ENCODE peak calls at places on chromosomes 3 and 15, in four cellular contexts. One of them, this sample, is unnamed.
A peak's percentile ranks its signal among the peaks of the same experiment; 100 is the strongest.

GRCh38 chr3:146117406-146118285 is 43.3 kb downstream of the PLOD2 start:
- DNase-seq in testis: no peak
- DNase-seq in OCI-LY7: no peak
- DNase-seq in AG10803: peak; percentile 92
- DNase-seq in this sample: peak; percentile 86

GRCh38 chr15:57333487-57333886 is 42.8 kb upstream of the CGNL1 start:
- DNase-seq in testis: no peak
- DNase-seq in OCI-LY7: no peak
- DNase-seq in AG10803: peak; percentile 32
- DNase-seq in this sample: no peak

GRCh38 chr15:100948430-100948762 is 29.2 kb downstream of the LRRK1 start:
- DNase-seq in testis: no peak
- DNase-seq in OCI-LY7: no peak
- DNase-seq in AG10803: no peak
- DNase-seq in this sample: no peak

GRCh38 chr15:43974852-43975251 is 148.1 kb downstream of the WDR76 start:
- DNase-seq in testis: no peak
- DNase-seq in OCI-LY7: peak; percentile 29
- DNase-seq in AG10803: no peak
- DNase-seq in this sample: no peak

GRCh38 chr3:107414325-107414964 is 37.2 kb downstream of the CCDC54 start:
- DNase-seq in testis: no peak
- DNase-seq in OCI-LY7: no peak
- DNase-seq in AG10803: no peak
- DNase-seq in this sample: no peak

GRCh38 chr3:34947849-34948248 is 691.5 kb upstream of the ARPP21 start:
- DNase-seq in testis: no peak
- DNase-seq in OCI-LY7: no peak
- DNase-seq in AG10803: peak; percentile 26
- DNase-seq in this sample: no peak

GRCh38 chr3:11226042-11226370 is 46.2 kb upstream of the ATG7 start:
- DNase-seq in testis: no peak
- DNase-seq in OCI-LY7: no peak
- DNase-seq in AG10803: no peak
- DNase-seq in this sample: no peak

GRCh38 chr3:140905557-140905956 is 36.1 kb upstream of the SLC25A36 start:
- DNase-seq in testis: no peak
- DNase-seq in OCI-LY7: no peak
- DNase-seq in AG10803: no peak
- DNase-seq in this sample: no peak

GRCh38 chr3:64053581-64053980 is 30.3 kb upstream of the PSMD6 start:
- DNase-seq in testis: no peak
- DNase-seq in OCI-LY7: no peak
- DNase-seq in AG10803: no peak
- DNase-seq in this sample: no peak

GRCh38 chr15:69075467-69075866 is 61.0 kb downstream of the NOX5 start:
- DNase-seq in testis: no peak
- DNase-seq in OCI-LY7: no peak
- DNase-seq in AG10803: no peak
- DNase-seq in this sample: no peak

GRCh38 chr3:189572249-189572648 is 58.9 kb upstream of the TP63 start:
- DNase-seq in testis: no peak
- DNase-seq in OCI-LY7: no peak
- DNase-seq in AG10803: peak; percentile 61
- DNase-seq in this sample: no peak

GRCh38 chr3:18346097-18346496 is 79.0 kb downstream of the SATB1 start:
- DNase-seq in testis: no peak
- DNase-seq in OCI-LY7: no peak
- DNase-seq in AG10803: no peak
- DNase-seq in this sample: no peak

GRCh38 chr3:191176038-191176437 is 23.0 kb upstream of the OSTN start:
- DNase-seq in testis: no peak
- DNase-seq in OCI-LY7: no peak
- DNase-seq in AG10803: no peak
- DNase-seq in this sample: no peak

GRCh38 chr3:191170097-191170496 is 28.9 kb upstream of the OSTN start:
- DNase-seq in testis: no peak
- DNase-seq in OCI-LY7: peak; percentile 29
- DNase-seq in AG10803: no peak
- DNase-seq in this sample: no peak

DNA sequence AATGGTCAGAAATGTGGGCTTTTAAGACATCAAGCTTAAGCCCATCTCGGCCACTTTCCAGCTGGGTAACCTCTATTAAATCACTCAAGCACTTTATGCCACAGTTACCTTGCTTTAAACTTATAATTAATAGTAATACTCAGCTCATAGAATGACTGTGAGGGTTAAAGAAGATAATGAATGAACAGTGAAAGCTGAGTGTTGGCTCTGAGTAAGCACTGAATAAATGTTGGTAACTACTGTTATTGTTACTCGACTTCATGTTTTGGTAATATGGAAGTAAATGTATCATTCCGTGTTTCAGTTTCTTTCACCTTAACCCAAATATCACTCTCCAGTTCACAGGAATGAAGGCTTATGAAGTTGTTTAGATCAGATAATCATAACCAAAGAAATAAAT is 23.9 kb upstream of the OSTN start:
- DNase-seq in testis: no peak
- DNase-seq in OCI-LY7: no peak
- DNase-seq in AG10803: no peak
- DNase-seq in this sample: no peak
- H3K4me3 ChIP-seq in testis: no peak overlapping the region
- H3K4me3 ChIP-seq in OCI-LY7: no peak overlapping the region
- H3K4me3 ChIP-seq in AG10803: no peak overlapping the region
- H3K4me3 ChIP-seq in this sample: no peak overlapping the region

DNA sequence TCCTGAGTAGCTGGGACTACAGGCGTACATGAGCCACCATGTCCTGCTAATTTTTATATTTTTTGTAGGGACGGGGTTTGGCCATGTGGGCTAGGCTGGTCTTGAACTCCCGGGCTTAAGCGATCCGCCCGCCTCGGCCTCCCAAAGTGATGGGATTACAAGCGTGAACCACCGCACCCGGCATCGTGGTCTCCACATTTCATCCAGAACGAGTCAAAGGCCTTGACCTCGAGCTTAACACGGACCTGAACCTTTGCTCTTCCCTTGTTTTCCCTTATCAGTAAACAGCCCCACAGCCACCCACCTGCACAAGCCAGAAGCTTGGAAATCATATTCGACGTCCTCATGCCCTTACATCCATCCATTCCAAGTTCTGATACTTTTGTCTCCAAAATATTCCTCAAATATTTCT is 1.3 kb upstream of the PTPN23 start:
- DNase-seq in testis: no peak
- DNase-seq in OCI-LY7: no peak
- DNase-seq in AG10803: no peak
- DNase-seq in this sample: no peak
- H3K4me3 ChIP-seq in testis: peak overlapping the region; percentile 89
- H3K4me3 ChIP-seq in OCI-LY7: peak overlapping the region; percentile 75
- H3K4me3 ChIP-seq in AG10803: peak overlapping the region; percentile 98
- H3K4me3 ChIP-seq in this sample: peak overlapping the region; percentile 98

DNA sequence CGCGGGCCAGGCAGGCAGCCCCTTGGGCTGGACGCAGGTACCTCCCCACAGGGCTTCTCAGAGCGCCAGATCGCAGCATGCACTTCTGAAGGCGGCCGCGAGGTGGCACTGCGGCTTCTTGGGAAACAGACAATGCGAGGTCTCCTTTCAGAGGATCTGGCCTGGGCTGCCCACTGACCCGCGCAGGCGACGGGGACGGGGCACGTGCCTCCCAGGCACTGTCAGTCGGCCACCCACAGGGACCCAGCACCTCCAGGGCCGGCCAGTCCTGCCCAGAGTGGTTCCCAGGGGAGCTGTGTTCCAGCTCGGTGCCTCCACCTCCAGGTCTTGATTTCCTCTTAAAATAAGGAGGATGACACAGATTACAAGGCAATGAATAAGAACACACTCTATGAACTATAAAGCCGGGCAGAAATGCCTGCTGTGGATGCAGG is 24.4 kb upstream of the TXNRD3 start:
- DNase-seq in testis: peak; percentile 94
- DNase-seq in OCI-LY7: peak; percentile 74
- DNase-seq in AG10803: peak; percentile 64
- DNase-seq in this sample: peak; percentile 37
- H3K4me3 ChIP-seq in testis: peak overlapping the region; percentile 32
- H3K4me3 ChIP-seq in OCI-LY7: peak overlapping the region; percentile 34
- H3K4me3 ChIP-seq in AG10803: peak overlapping the region; percentile 22
- H3K4me3 ChIP-seq in this sample: no peak overlapping the region

DNA sequence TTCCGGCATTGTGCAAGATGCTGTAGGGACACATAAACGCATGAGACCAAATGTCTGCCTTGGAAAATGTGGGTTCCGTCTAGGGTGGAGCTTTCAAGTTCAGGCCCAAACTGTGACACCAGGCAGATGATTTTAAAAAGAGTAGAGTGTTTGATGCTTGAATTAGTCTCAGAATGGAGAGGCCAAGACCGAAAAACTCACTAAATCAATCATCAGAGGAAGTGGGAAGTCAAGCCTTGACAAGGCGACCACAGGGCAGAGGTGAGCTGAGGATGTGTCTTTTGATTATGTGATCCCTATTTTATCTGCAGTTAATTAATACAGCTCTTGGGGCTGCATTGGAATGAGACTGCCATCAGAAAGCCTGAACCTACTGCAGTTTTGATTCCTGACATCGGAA is 275.4 kb downstream of the ABHD5 start:
- DNase-seq in testis: no peak
- DNase-seq in OCI-LY7: no peak
- DNase-seq in AG10803: no peak
- DNase-seq in this sample: no peak
- H3K4me3 ChIP-seq in testis: no peak overlapping the region
- H3K4me3 ChIP-seq in OCI-LY7: no peak overlapping the region
- H3K4me3 ChIP-seq in AG10803: no peak overlapping the region
- H3K4me3 ChIP-seq in this sample: no peak overlapping the region

GRCh38 chr3:31476209-31476608 is 56.5 kb upstream of the STT3B start:
- DNase-seq in testis: no peak
- DNase-seq in OCI-LY7: no peak
- DNase-seq in AG10803: no peak
- DNase-seq in this sample: no peak

GRCh38 chr3:31466866-31467265 is 65.9 kb upstream of the STT3B start:
- DNase-seq in testis: no peak
- DNase-seq in OCI-LY7: no peak
- DNase-seq in AG10803: no peak
- DNase-seq in this sample: no peak

GRCh38 chr3:31469385-31469784 is 63.3 kb upstream of the STT3B start:
- DNase-seq in testis: no peak
- DNase-seq in OCI-LY7: no peak
- DNase-seq in AG10803: no peak
- DNase-seq in this sample: no peak

GRCh38 chr3:31468433-31468832 is 64.3 kb upstream of the STT3B start:
- DNase-seq in testis: no peak
- DNase-seq in OCI-LY7: no peak
- DNase-seq in AG10803: no peak
- DNase-seq in this sample: no peak

GRCh38 chr3:31472479-31473390 is 60.0 kb upstream of the STT3B start:
- DNase-seq in testis: no peak
- DNase-seq in OCI-LY7: no peak
- DNase-seq in AG10803: no peak
- DNase-seq in this sample: no peak
- H3K4me3 ChIP-seq in testis: no peak overlapping the region
- H3K4me3 ChIP-seq in OCI-LY7: no peak overlapping the region
- H3K4me3 ChIP-seq in AG10803: no peak overlapping the region
- H3K4me3 ChIP-seq in this sample: no peak overlapping the region

DNA sequence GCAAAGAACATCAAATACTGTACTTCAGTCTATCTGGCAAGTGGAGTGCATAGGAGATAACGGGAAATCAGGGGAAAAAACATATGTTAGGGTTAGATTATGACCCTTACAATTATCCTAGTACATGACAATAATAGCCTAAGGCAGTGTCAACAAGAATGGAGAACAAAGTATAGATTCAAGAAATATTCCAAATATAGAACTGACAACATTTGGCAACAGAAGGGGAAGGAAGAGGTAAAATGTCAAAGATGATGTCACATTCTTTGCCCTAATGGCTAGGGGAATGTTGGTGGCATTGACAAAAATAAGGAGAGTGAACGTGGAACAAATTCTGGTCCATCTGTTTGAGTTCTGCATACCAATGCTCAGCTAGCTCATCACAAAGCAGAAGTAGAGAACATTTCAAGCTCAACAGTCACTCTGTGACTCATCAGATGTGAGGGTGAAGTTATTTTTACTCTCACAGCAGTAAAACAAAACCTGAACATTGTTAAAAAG is 15.5 kb upstream of the ATP8B4 start:
- DNase-seq in testis: no peak
- DNase-seq in OCI-LY7: no peak
- DNase-seq in AG10803: peak; percentile 86
- DNase-seq in this sample: peak; percentile 42
- H3K4me3 ChIP-seq in testis: no peak overlapping the region
- H3K4me3 ChIP-seq in OCI-LY7: no peak overlapping the region
- H3K4me3 ChIP-seq in AG10803: no peak overlapping the region
- H3K4me3 ChIP-seq in this sample: no peak overlapping the region

GRCh38 chr3:71109977-71110285 is 473.6 kb downstream of the FOXP1 start:
- DNase-seq in testis: no peak
- DNase-seq in OCI-LY7: no peak
- DNase-seq in AG10803: no peak
- DNase-seq in this sample: no peak

GRCh38 chr3:71111784-71112440 is 471.6 kb downstream of the FOXP1 start:
- DNase-seq in testis: no peak
- DNase-seq in OCI-LY7: no peak
- DNase-seq in AG10803: peak; percentile 93
- DNase-seq in this sample: no peak

GRCh38 chr3:71110531-71111222 is 472.9 kb downstream of the FOXP1 start:
- DNase-seq in testis: no peak
- DNase-seq in OCI-LY7: no peak
- DNase-seq in AG10803: no peak
- DNase-seq in this sample: no peak

GRCh38 chr3:71114610-71115009 is 468.9 kb downstream of the FOXP1 start:
- DNase-seq in testis: no peak
- DNase-seq in OCI-LY7: no peak
- DNase-seq in AG10803: no peak
- DNase-seq in this sample: no peak

DNA sequence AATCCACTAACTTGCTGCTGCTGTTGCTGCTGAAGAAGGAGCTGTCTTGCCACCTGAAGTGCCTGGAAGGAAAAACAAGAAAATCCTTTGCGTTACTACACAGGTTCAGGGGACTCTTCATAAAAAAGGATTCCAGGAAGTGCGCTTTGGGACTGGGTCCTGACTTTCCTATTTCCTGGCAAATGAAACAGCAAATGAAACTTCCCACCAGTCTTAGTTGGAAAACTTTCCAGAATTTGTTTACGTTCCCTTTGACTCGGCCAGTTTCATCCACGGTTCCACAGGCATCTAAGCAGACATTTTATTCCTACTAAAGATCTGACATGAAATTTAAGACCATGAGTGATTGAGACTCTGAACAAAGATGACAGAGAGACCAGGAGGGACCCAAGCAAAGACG is 471.0 kb downstream of the FOXP1 start:
- DNase-seq in testis: no peak
- DNase-seq in OCI-LY7: no peak
- DNase-seq in AG10803: no peak
- DNase-seq in this sample: no peak
- H3K4me3 ChIP-seq in testis: no peak overlapping the region
- H3K4me3 ChIP-seq in OCI-LY7: no peak overlapping the region
- H3K4me3 ChIP-seq in AG10803: no peak overlapping the region
- H3K4me3 ChIP-seq in this sample: no peak overlapping the region

This sample was measured in AG04450.